ENCODE peak calls at places on chromosomes 2 and 18, in seven cellular contexts. U is iPS DF 6.9, A is psoas muscle, X is tibial artery, G is pancreas, N is hepatocyte, E is Peyer's patch. V is an unnamed sample.

GRCh38 chr18:61710082-61710620 is 182.7 kb downstream of the RNF152 start:
- DNase-seq in U (no peak), A (no peak), N (peak; percentile 26), E (no peak), G (no peak), X (no peak), V (no peak)

GRCh38 chr2:72911256-72911655 is 6.1 kb upstream of the EMX1 start:
- DNase-seq in U (no peak), A (no peak), X (no peak), G (no peak), N (no peak), E (no peak), V (no peak)

GRCh38 chr2:60581461-60582282 is 28.2 kb upstream of the BCL11A start:
- DNase-seq in A (peak; percentile 77), U (no peak), N (peak; percentile 86), X (peak; percentile 66), E (peak; percentile 63), G (peak; percentile 51), V (peak; percentile 77)

GRCh38 chr2:110219496-110220192 is 7.3 kb upstream of the MTLN start:
- DNase-seq in G (no peak), U (no peak), N (no peak), X (no peak), E (no peak), A (no peak), V (no peak)

GRCh38 chr2:44751754-44752479 is 189.6 kb upstream of the SIX3 start:
- DNase-seq in U (peak; percentile 60), G (no peak), A (no peak), E (no peak), N (no peak), X (no peak), V (no peak)

GRCh38 chr2:163767097-163767496 is 31.3 kb upstream of the FIGN start:
- DNase-seq in N (no peak), U (no peak), X (no peak), E (no peak), G (no peak), A (no peak), V (no peak)

GRCh38 chr2:168997794-168998193 is 33.3 kb downstream of the ABCB11 start:
- DNase-seq in A (no peak), G (no peak), N (no peak), X (no peak), E (no peak), U (no peak), V (no peak)

GRCh38 chr2:88451647-88452150 is 794 bp downstream of the FOXI3 start:
- DNase-seq in G (peak; percentile 18), E (no peak), X (no peak), N (no peak), A (peak; percentile 54), U (no peak), V (no peak)

GRCh38 chr2:230664128-230664527 is 48.5 kb upstream of the CAB39 start:
- DNase-seq in E (no peak), A (no peak), U (no peak), G (no peak), N (no peak), X (no peak), V (no peak)

GRCh38 chr2:100818606-100819364 is 1.2 kb upstream of the NPAS2 start:
- DNase-seq in A (peak; percentile 82), X (peak; percentile 89), G (peak; percentile 91), E (no peak), N (peak; percentile 71), U (no peak), V (peak; percentile 82)

GRCh38 chr2:60553992-60554648 is 666 bp upstream of the BCL11A start:
- DNase-seq in A (peak; percentile 52), X (no peak), U (no peak), E (peak; percentile 51), G (peak; percentile 62), N (peak; percentile 79), V (no peak)

GRCh38 chr2:210363876-210364275 is 48.9 kb upstream of the MYL1 start:
- DNase-seq in X (no peak), N (no peak), U (no peak), A (no peak), G (no peak), E (no peak), V (no peak)

GRCh38 chr2:39646891-39647780 is 18.6 kb upstream of the TMEM178A start:
- DNase-seq in A (no peak), E (no peak), N (no peak), U (no peak), X (no peak), G (no peak), V (no peak)

DNA sequence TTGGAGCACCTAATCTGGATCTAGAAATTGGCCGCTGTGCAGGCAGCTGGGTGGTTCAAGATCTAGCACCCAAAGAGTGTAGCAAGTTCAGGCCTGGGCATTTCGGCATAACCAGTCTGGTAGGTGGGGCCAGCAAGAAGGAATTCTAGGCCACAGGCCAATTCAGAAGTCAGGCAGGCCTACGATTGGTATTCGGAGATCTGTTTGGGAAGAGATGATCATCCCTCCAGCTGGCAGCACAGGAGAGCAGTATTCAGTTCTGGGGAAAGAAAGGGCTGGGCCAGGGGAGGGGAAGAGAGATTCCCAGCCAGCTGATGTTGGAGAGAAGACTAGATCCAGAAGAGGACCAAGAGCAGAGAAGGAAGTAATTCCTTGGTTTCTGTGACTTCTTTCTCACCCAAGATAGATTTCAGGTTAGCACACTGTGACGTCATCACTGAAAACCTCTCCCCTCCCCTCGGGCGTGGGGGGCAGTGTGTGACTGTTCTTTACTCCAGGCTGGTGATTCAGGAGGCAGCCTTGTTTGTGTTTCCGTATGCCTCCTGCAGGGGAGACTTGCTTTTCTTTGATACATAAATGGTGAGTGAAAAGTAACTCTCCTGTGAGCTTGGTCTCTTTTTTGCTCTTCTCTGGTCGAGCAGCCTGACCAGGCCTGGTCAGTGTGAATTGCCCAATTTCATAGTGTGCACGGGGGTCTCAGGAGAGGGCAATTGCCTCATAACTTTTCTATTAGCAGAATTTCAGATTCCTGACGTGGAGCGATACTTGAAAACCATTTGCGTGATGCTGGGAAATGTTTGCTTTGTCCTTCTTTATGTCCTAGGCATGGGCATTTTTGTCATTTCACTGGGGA is 61.1 kb downstream of the MEIS1 start:
- DNase-seq in A (peak; percentile 54), N (peak; percentile 74), G (peak; percentile 67), U (no peak), E (no peak), X (peak; percentile 78), V (peak; percentile 70)
- H3K27ac ChIP-seq in A (no peak overlapping the region), N (peak overlapping the region; percentile 25), G (peak overlapping the region; percentile 17), U (no peak overlapping the region), E (no peak overlapping the region), X (peak overlapping the region; percentile 57), V (peak overlapping the region; percentile 63)

GRCh38 chr2:229246334-229246733 is 24.8 kb downstream of the PID1 start:
- DNase-seq in N (no peak), G (no peak), U (no peak), A (no peak), X (no peak), E (no peak), V (no peak)

GRCh38 chr2:229240984-229241491 is 30.0 kb downstream of the PID1 start:
- DNase-seq in G (no peak), E (no peak), X (no peak), N (no peak), A (no peak), U (no peak), V (no peak)

GRCh38 chr2:229243880-229244560 is 27.1 kb downstream of the PID1 start:
- DNase-seq in A (no peak), X (no peak), N (no peak), E (no peak), U (no peak), G (no peak), V (no peak)

GRCh38 chr2:229249536-229249935 is 21.6 kb downstream of the PID1 start:
- DNase-seq in U (no peak), X (no peak), A (no peak), N (no peak), E (no peak), G (no peak), V (no peak)

GRCh38 chr2:229245013-229245412 is 26.1 kb downstream of the PID1 start:
- DNase-seq in A (no peak), U (no peak), X (no peak), N (no peak), E (no peak), G (no peak), V (no peak)
- H3K4me3 ChIP-seq in A (no peak overlapping the region), U (no peak overlapping the region), X (no peak overlapping the region), N (no peak overlapping the region), E (no peak overlapping the region), G (no peak overlapping the region), V (no peak overlapping the region)

GRCh38 chr2:200618051-200618419 is 32.2 kb downstream of the AOX1 start:
- DNase-seq in X (no peak), G (no peak), U (no peak), E (no peak), N (no peak), A (no peak), V (no peak)

GRCh38 chr2:200617089-200618050 is 31.6 kb downstream of the AOX1 start:
- DNase-seq in E (no peak), X (no peak), A (no peak), N (no peak), G (no peak), U (no peak), V (no peak)

GRCh38 chr2:200619275-200619674 is 33.5 kb downstream of the AOX1 start:
- DNase-seq in N (no peak), E (no peak), X (no peak), A (no peak), U (no peak), G (peak; percentile 79), V (no peak)

GRCh38 chr2:200616656-200617055 is 30.8 kb downstream of the AOX1 start:
- DNase-seq in A (no peak), U (no peak), N (no peak), X (no peak), E (no peak), G (no peak), V (no peak)

DNA sequence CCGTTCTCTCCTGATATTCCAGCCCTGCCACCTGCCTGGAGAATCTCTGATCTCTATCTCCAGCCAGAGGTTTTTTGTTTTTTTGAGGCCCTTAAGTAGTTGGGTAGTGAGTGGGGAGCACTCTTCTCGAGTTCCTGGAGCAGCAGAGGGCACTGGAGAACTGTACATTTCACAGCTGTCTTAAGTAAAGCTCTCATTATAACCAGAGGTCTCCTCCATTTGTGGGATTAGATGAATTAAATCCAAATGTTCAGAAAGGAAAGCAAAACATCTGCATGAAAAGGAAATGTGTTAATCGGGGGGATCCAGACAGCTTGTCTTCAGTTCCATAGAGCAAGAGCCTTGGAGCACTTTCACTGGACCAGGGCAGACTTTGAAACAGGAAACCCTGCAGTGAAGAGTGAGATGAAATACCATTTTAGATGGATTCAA is 32.8 kb downstream of the AOX1 start:
- DNase-seq in E (no peak), X (no peak), A (no peak), U (no peak), N (peak; percentile 16), G (no peak), V (no peak)
- H3K4me1 ChIP-seq in E (no peaks in the 10 kb centered on the region), X (no peaks in the 10 kb centered on the region), A (no peaks in the 10 kb centered on the region), U (no peaks in the 10 kb centered on the region), N (peaks cover 5% of the 10 kb centered on the region), G (peaks cover 31% of the 10 kb centered on the region), V (no peaks in the 10 kb centered on the region)

GRCh38 chr2:177147834-177148233 is 64.8 kb upstream of the HNRNPA3 start:
- DNase-seq in E (no peak), A (no peak), N (no peak), X (no peak), U (no peak), G (no peak), V (no peak)
- H3K27ac ChIP-seq in E (no peak overlapping the region), A (no peak overlapping the region), N (no peak overlapping the region), X (no peak overlapping the region), U (no peak overlapping the region), G (no peak overlapping the region), V (no peak overlapping the region)

V was measured in stomach.